ENCODE peak calls at places on chromosomes 3 and 15, in ten cellular contexts. A is esophagus muscularis mucosa, V is sigmoid colon, I is ovary, Q is upper lobe of left lung, R is GM12878, O is suprapubic skin, L is A549, B is transverse colon, Y is H1. D is an unnamed sample.

GRCh38 chr3:193852901-193853300 is 259.9 kb downstream of the OPA1 start:
- DNase-seq in R (no peak), V (no peak), O (no peak), A (no peak), Y (no peak), B (no peak), L (no peak), I (no peak), Q (no peak), D (no peak)

GRCh38 chr15:43105778-43106485 is at the start of gene UBR1:
- DNase-seq in Y (peak; percentile 80), A (peak; percentile 97), R (peak; percentile 69), I (peak; percentile 87), B (peak; percentile 92), V (peak; percentile 96), O (peak; percentile 94), Q (peak; percentile 93), L (peak; percentile 64), D (peak; percentile 90)

GRCh38 chr15:80550219-80550909 is 144.7 kb upstream of the ABHD17C start:
- DNase-seq in I (no peak), Q (no peak), O (no peak), B (no peak), V (no peak), Y (no peak), L (no peak), R (peak; percentile 5), A (peak; percentile 74), D (no peak)

GRCh38 chr3:65732060-65732933 is 306.4 kb downstream of the MAGI1 start:
- DNase-seq in O (no peak), I (no peak), B (no peak), A (no peak), L (peak; percentile 33), V (no peak), Y (no peak), R (peak; percentile 3), Q (no peak), D (no peak)

GRCh38 chr3:179760944-179761343 is 108.1 kb downstream of the USP13 start:
- DNase-seq in O (no peak), B (no peak), I (no peak), V (no peak), Q (no peak), Y (no peak), R (no peak), A (no peak), L (peak; percentile 6), D (no peak)

GRCh38 chr3:109678600-109678999 is 341.3 kb upstream of the DPPA4 start:
- DNase-seq in I (no peak), V (no peak), A (no peak), R (no peak), O (no peak), L (no peak), B (no peak), Q (no peak), Y (no peak), D (no peak)

GRCh38 chr15:51448592-51449494 is 107.4 kb downstream of the GLDN start:
- DNase-seq in B (no peak), V (no peak), L (no peak), R (no peak), A (no peak), I (no peak), Y (no peak), O (no peak), Q (no peak), D (no peak)

GRCh38 chr3:155880286-155880685 is 9.8 kb downstream of the GMPS start:
- DNase-seq in I (no peak), B (no peak), R (no peak), Y (no peak), V (no peak), Q (no peak), L (no peak), O (no peak), A (no peak), D (no peak)

GRCh38 chr15:73052679-73053397 is 575 bp downstream of the NEO1 start:
- DNase-seq in B (peak; percentile 62), L (peak; percentile 81), V (peak; percentile 72), O (peak; percentile 66), A (no peak), I (peak; percentile 68), R (no peak), Y (no peak), Q (peak; percentile 36), D (peak; percentile 29)

GRCh38 chr15:73050561-73051297 is 1.5 kb upstream of the NEO1 start:
- DNase-seq in V (no peak), I (no peak), L (no peak), Y (no peak), O (no peak), B (no peak), A (no peak), Q (no peak), R (no peak), D (no peak)

GRCh38 chr15:73051402-73051810 is 857 bp upstream of the NEO1 start:
- DNase-seq in Y (no peak), A (no peak), O (peak; percentile 71), B (peak; percentile 78), I (peak; percentile 79), V (peak; percentile 79), R (no peak), Q (peak; percentile 60), L (peak; percentile 38), D (peak; percentile 68)

GRCh38 chr15:73053398-73053723 is 1.1 kb downstream of the NEO1 start:
- DNase-seq in R (no peak), I (no peak), V (no peak), L (no peak), O (no peak), Y (no peak), Q (no peak), A (no peak), B (no peak), D (no peak)

DNA sequence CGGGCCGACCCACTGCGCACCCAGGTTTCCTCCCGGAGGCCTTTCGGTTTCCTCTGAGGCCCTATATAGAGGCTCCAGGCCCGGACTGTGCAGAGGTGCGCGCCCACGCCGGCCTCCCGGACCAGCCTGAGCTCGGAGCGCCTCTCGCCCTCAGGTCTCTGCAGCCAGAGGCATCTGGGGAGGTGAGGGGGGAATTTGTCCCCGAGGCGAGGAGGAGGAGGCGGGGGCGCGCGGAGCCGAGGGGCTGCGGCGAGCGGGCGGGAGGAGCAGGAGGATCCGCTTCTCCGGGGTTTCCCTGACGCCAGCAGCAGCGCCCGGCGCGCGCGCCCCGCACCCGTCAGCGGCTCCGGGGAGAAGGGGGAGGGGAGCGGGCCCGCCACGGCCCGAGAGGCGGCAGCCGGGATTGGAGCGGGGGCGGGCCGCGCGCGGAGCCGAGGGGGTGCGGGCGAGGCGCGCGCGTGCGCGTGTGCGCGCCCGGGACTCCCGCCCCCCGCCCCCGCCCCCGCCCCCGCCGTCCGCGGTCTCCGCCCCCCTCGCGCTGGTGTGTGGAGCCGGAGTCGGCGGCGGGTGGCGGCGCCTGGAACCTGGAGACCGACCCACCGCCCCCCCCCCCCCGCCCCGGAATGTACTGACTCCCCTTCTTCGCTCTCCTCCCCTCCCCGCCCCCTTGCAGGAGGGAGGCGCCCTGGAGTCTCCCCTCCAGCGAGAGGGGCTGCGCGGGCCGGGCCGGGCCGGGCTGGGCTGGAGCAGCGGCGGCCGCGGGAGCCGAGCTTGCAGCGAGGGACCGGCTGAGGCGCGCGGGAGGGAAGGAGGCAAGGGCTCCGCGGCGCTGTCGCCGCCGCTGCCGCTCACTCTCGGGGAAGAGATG is at the start of gene NEO1:
- DNase-seq in I (peak; percentile 94), V (peak; percentile 94), Y (peak; percentile 68), B (peak; percentile 90), R (no peak), A (peak; percentile 93), Q (peak; percentile 83), L (peak; percentile 77), O (peak; percentile 88), D (peak; percentile 89)
- H3K4me3 ChIP-seq in I (peak within 1 kb of the TSS; percentile 64), V (peak within 1 kb of the TSS; percentile 93), Y (peak within 1 kb of the TSS; percentile 67), B (peak within 1 kb of the TSS; percentile 90), R (peak within 1 kb of the TSS; percentile 78), A (peak within 1 kb of the TSS; percentile 95), Q (peak within 1 kb of the TSS; percentile 91), L (peak within 1 kb of the TSS; percentile 89), O (peak within 1 kb of the TSS; percentile 96), D (peak within 1 kb of the TSS; percentile 87)

GRCh38 chr15:57677206-57677605 is 29.3 kb upstream of the POLR2M start:
- DNase-seq in Q (no peak), I (no peak), O (no peak), B (no peak), V (no peak), R (no peak), Y (no peak), L (no peak), A (no peak), D (no peak)

GRCh38 chr15:57671636-57672035 is 34.9 kb upstream of the POLR2M start:
- DNase-seq in V (no peak), A (no peak), L (no peak), I (no peak), R (no peak), Y (no peak), Q (no peak), O (no peak), B (no peak), D (no peak)

GRCh38 chr15:57676578-57676977 is 29.9 kb upstream of the POLR2M start:
- DNase-seq in Q (no peak), R (no peak), A (no peak), L (no peak), I (no peak), B (no peak), V (no peak), Y (no peak), O (no peak), D (no peak)

GRCh38 chr15:57680021-57680420 is 26.5 kb upstream of the POLR2M start:
- DNase-seq in B (no peak), R (no peak), O (no peak), Q (no peak), V (no peak), Y (no peak), I (no peak), L (no peak), A (no peak), D (no peak)

DNA sequence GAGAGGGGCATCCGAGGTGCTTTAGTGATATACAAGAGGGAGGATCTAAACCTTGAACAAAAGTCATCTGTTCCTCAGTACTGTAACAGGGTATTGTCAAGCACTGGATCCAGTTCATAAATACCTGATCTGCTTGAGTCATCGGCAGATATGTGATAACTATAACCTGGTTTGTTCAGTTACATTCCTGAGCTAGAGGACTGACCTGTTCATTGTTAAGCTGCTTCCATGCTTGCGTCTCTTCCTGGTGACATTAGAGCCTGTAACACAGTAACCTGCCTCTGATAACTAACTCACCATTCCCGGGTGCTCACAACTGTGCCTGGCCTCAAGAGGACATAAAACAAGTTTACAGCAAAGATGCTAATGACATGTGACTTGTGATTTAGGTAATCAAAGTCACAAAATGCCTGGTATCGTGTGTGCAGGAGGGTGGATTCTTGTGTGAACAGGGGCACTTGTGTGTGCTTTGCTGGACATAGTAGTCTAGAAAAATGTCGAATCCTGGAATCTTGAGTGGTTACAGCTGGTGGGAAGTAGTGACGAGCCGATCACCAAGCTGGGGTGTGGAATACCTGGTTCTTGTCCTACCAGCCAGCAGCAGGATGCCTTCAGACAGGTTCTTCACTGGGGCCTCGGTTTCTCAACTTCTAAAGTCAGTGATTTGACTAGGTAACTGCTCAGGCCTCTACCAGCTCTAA is 30.9 kb upstream of the POLR2M start:
- DNase-seq in L (no peak), R (no peak), B (no peak), Q (no peak), V (no peak), A (peak; percentile 45), Y (no peak), I (no peak), O (no peak), D (no peak)
- TF ChIP-seq EP300 in L (no peak), R (no peak), B (no peak), Q (no peak), V (no peak), A (no peak), Y (no peak), I (no peak), O (no peak), D (no peak)

DNA sequence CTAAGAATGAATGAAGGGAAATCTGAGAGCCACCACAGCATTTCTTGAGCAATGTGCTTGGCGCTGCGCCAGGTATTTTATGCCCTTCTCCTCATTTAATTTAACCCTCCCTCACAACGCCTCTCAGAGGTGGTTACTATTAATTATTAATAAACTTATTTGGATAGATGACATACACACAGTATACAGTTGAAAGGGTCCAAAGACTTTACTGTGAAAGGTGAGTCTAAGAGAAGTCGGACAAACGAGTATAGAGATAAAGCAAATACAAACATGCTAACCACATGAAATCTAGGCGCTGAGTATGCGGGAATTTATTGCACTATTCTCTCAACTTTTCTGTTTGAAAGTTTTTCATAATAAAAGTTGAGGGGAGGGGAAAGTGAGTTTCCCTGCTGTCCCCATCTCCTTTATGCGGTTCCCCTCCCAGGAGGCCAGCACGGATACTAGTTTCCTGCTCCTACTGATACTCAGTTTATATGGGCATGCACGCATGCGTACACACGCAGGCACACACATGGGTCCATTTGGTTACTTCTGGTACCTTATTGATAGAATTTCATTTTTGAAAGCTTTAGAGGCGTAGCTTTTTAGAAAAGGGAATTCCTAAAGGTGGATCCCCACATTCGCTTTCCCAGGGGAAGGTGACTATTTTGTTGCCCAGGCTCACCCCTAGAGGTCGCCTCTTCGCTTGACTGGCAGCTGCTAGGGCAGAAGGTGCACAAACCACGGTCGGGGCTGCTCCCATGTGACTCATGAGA is 28.5 kb upstream of the KCTD6 start:
- DNase-seq in B (peak; percentile 78), O (peak; percentile 78), R (no peak), Q (peak; percentile 83), Y (peak; percentile 38), A (no peak), V (peak; percentile 82), L (peak; percentile 87), I (peak; percentile 63), D (peak; percentile 73)
- H3K4me3 ChIP-seq in B (no peak overlapping the region), O (peak overlapping the region; percentile 20), R (no peak overlapping the region), Q (no peak overlapping the region), Y (no peak overlapping the region), A (peak overlapping the region; percentile 17), V (peak overlapping the region; percentile 0), L (peak overlapping the region; percentile 21), I (peak overlapping the region; percentile 10), D (peak overlapping the region; percentile 16)

GRCh38 chr15:39304201-39304841 is 276.6 kb upstream of the THBS1 start:
- DNase-seq in I (no peak), A (no peak), O (no peak), Y (no peak), L (no peak), R (no peak), B (no peak), Q (no peak), V (no peak), D (no peak)
- TF ChIP-seq EP300 in I (no peak), A (no peak), O (no peak), Y (no peak), L (no peak), R (no peak), B (no peak), Q (no peak), V (no peak), D (no peak)